ENCODE peak calls at places on chromosomes 1 and 21, in four cellular contexts. E is GM12878, M is HL-60, P is K562. R is an unnamed sample.

GRCh38 chr1:13443506-13443905 is 33.3 kb downstream of the PRAMEF20 start:
- DNase-seq in E (no peak), M (no peak), P (no peak), R (no peak)

GRCh38 chr1:29235955-29236742 is at the start of gene PTPRU:
- DNase-seq in M (peak), E (no peak), P (peak), R (peak)

GRCh38 chr1:197838836-197839235 is 63.6 kb upstream of the DENND1B start:
- DNase-seq in P (no peak), E (no peak), M (peak), R (peak)

GRCh38 chr1:11340248-11340632 is 67.2 kb downstream of the UBIAD1 start:
- DNase-seq in E (no peak), M (no peak), P (no peak), R (no peak)

GRCh38 chr1:187842406-187843165 is 1013.8 kb downstream of the PLA2G4A start:
- DNase-seq in M (no peak), E (no peak), P (no peak), R (no peak)

GRCh38 chr1:185453496-185454192 is 136.6 kb upstream of the IVNS1ABP start:
- DNase-seq in E (no peak), P (no peak), M (no peak), R (no peak)

GRCh38 chr1:94384485-94385353 is 33.5 kb upstream of the ABCD3 start:
- DNase-seq in P (no peak), M (no peak), E (no peak), R (no peak)

GRCh38 chr1:108050134-108050533 is 85.2 kb upstream of the VAV3 start:
- DNase-seq in M (no peak), E (no peak), P (no peak), R (no peak)

GRCh38 chr1:25017436-25018109 is 87.5 kb upstream of the RUNX3 start:
- DNase-seq in M (no peak), E (no peak), P (peak), R (no peak)

GRCh38 chr1:23651069-23651808 is 40.4 kb upstream of the RPL11 start:
- DNase-seq in P (peak), E (no peak), M (no peak), R (no peak)

GRCh38 chr1:119011706-119012105 is 23.6 kb upstream of the TBX15 start:
- DNase-seq in E (no peak), M (no peak), P (no peak), R (no peak)

GRCh38 chr1:162347281-162347680 is 29.4 kb downstream of the SPATA46 start:
- DNase-seq in E (no peak), M (no peak), P (no peak), R (no peak)

GRCh38 chr1:160209656-160210046 is 4.5 kb downstream of the PEA15 start:
- DNase-seq in P (no peak), E (no peak), M (no peak), R (no peak)

GRCh38 chr1:118304722-118305344 is 119.8 kb upstream of the SPAG17 start:
- DNase-seq in E (no peak), M (no peak), P (no peak), R (no peak)

GRCh38 chr1:107140703-107141490 is at the start of gene NTNG1:
- DNase-seq in M (no peak), E (no peak), P (no peak), R (no peak)

GRCh38 chr1:193774536-193775323 is 588.3 kb upstream of the B3GALT2 start:
- DNase-seq in P (no peak), E (no peak), M (no peak), R (no peak)

GRCh38 chr1:190477687-190478192 is at the start of gene BRINP3:
- DNase-seq in E (no peak), M (no peak), P (no peak), R (no peak)

GRCh38 chr1:230977781-230978490 is 725 bp downstream of the TTC13 start:
- DNase-seq in M (no peak), P (peak), E (no peak), R (peak)

GRCh38 chr1:202505356-202505755 is 156.9 kb downstream of the PPP1R12B start:
- DNase-seq in M (no peak), P (no peak), E (no peak), R (no peak)

GRCh38 chr21:36350282-36350910 is 30.4 kb downstream of the MORC3 start:
- DNase-seq in E (no peak), M (no peak), P (no peak), R (no peak)

DNA sequence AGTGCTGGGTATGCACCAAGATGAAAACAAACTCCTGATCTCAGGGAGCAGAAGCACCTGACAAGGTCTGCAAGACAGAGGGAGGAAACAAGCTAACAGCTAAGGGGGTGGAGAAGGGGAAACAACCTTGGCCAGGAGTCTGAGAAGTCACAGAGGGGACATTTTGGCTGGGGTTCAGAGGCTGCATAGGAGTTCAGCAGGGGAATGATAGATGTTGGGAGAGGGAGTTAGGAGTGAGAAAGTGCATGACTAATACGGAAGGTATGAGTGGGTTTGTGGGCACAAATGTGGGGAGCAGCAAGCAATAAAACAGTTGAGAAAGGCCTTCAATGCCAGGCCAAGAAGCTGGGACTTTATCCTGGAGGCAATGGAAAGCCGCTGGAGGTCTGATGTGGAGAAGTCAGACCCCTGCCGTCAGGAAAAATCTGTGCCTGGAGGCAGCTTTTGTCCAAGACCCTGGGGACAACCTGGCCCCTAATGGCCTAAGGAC is 16.4 kb downstream of the EPHA2 start:
- DNase-seq in P (no peak), E (no peak), M (no peak), R (no peak)
- TF ChIP-seq SPI1 in P (no peak), E (no peak), M (no peak), R (no peak)

DNA sequence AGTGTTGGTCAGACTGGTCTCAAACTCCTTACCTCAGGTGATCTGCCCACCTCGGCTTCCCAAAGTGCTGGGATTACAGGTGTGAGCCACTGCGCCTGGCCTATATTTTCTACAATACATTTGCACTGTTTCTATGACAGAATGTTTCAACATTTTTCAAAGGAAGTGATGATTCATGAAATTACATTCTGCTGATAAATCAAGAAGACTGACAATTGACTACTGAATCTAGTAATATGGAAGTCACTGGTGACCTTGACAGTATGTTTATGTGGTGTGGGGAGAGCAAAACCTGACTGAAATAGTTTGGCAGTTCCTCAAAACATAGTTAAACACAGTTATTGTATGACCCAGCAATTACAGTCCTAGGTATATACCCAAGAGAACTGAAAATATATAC is 18.1 kb downstream of the LRIF1 start:
- DNase-seq in P (no peak), E (no peak), M (no peak), R (no peak)
- TF ChIP-seq SPI1 in P (no peak), E (no peak), M (no peak), R (no peak)

DNA sequence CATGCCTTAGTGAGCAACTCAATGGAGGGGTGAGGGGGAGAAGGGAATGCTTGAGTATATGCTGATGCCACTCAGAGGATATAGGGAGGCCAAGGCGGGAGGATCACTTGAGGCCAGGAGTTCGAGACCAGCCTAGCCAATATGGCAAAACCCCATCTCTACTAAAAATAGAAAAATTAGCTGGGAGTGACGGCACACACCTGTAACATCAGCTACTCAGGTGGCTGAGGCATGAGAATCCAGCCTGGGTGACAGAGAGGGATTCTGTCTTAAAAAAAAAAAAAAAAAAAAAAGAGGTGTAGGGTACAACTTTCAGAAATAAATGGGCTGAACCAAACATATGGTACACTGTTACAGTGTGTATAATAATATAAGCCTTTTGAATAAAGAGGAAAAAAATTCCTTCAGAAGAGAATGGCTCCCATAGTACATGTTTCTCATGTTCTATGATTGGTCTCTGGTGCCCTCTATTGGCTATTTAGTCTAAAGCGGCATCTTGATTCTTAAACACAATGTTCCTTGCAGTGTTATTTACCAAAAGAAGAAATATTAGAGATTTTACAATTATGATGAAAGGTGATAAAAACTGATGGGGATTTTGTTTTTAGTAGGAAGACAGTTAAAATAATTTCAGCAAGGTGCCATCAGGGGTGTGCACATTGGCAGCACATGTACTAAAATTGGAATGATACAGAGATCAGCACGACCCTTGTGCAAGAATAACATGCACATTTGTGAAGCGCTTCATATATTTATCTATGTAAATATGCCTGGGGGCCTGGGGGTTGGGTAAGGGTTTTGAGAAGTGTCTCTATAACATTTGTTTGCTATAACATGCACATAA is 109.8 kb downstream of the PATJ start:
- DNase-seq in E (no peak), P (peak), M (no peak), R (no peak)
- TF ChIP-seq SPI1 in E (no peak), P (no peak), M (no peak), R (no peak)

GRCh38 chr1:235077571-235078479 is 50.8 kb downstream of the TOMM20 start:
- DNase-seq in E (peak), P (no peak), M (no peak), R (no peak)
- TF ChIP-seq SPI1 in E (peak), P (no peak), M (peak), R (peak)

GRCh38 chr1:39721664-39722063 is 17.0 kb upstream of the PPIE start:
- DNase-seq in P (no peak), M (no peak), E (no peak), R (no peak)
- TF ChIP-seq SPI1 in P (no peak), M (no peak), E (no peak), R (no peak)

GRCh38 chr1:221289103-221289502 is 409.9 kb downstream of the HLX start:
- DNase-seq in E (no peak), M (no peak), P (no peak), R (no peak)

GRCh38 chr1:221279146-221279545 is 399.9 kb downstream of the HLX start:
- DNase-seq in E (no peak), M (no peak), P (no peak), R (no peak)

GRCh38 chr1:221283532-221283931 is 404.3 kb downstream of the HLX start:
- DNase-seq in M (no peak), E (no peak), P (no peak), R (no peak)

GRCh38 chr1:221286399-221286798 is 407.2 kb downstream of the HLX start:
- DNase-seq in M (no peak), P (no peak), E (no peak), R (no peak)

DNA sequence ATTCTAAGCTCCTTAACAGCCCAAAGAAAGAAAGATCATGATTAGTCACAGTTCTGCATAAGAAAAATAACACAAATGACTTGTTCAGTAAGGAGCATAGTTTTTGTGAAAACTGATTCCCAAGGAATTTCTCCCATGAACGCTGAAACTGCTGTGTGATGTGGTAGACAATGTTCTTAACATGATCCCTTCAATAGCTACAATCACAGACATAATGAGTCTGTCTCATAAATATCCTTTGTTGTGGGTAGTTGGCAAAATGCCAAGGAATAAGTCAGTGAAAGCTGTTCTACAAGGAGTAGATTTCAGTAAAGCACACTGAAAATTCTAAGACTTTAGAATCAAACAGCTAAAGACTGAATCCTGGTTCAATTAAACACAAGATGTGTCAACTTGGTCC is 404.8 kb downstream of the HLX start:
- DNase-seq in P (no peak), M (no peak), E (no peak), R (no peak)
- TF ChIP-seq SPI1 in P (no peak), M (no peak), E (no peak), R (no peak)

DNA sequence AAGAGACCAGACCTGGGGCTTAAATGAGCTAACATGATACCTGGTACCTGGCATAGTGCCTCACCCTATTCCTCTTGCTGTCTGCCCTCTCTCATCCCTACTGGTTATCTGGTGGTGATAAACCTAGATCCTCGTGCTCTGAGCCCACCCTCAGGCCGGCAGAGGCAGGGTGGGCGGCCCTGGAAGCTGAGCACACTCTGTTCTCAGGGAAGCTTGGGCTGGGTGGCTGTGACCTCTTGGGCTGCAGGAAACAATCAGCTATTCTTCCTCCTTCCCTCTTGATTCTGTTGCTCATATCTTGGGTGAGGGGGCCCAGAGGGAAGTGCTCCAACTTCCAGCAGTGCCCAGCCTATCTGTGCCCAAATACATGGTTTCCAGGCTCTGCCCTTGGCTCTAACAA is 42.0 kb downstream of the SDC3 start:
- DNase-seq in P (no peak), M (no peak), E (no peak), R (no peak)
- TF ChIP-seq SPI1 in P (no peak), M (no peak), E (no peak), R (no peak)